ENCODE peak calls at places on chromosomes 2 and 18, in eight cellular contexts. X is left cardiac atrium, G is NCI-H1105 treated with DMSO at 0.1 percent for 48 hours, P is GM12864, S is lung microvascular endothelial cell, I is posterior vena cava, F is iPS-NIHi11, E is caudate nucleus. J is an unnamed sample.

GRCh38 chr2:162369577-162369976 is 25.6 kb downstream of the GCA start:
- DNase-seq in E (no peak), F (no peak), G (no peak), I (no peak), S (no peak), P (no peak), X (no peak), J (no peak)

GRCh38 chr2:46952171-46952570 is 36.6 kb upstream of the MCFD2 start:
- DNase-seq in E (no peak), F (no peak), I (no peak), G (no peak), X (no peak), P (no peak), S (no peak), J (no peak)

GRCh38 chr2:5695641-5696350 is 3.6 kb downstream of the SOX11 start:
- DNase-seq in X (no peak), F (peak), I (no peak), G (peak), S (no peak), P (no peak), E (no peak), J (no peak)

GRCh38 chr2:165675551-165675968 is 118.5 kb downstream of the GALNT3 start:
- DNase-seq in P (no peak), F (no peak), X (no peak), S (no peak), I (no peak), E (no peak), G (no peak), J (no peak)

GRCh38 chr18:46261799-46262198 is 157.6 kb downstream of the HAUS1 start:
- DNase-seq in S (no peak), P (no peak), G (no peak), E (no peak), I (no peak), F (peak), X (no peak), J (no peak)

GRCh38 chr18:14947482-14948162 is 199.7 kb downstream of the ANKRD30B start:
- DNase-seq in I (peak), P (no peak), F (no peak), X (no peak), G (no peak), S (no peak), E (no peak), J (no peak)

GRCh38 chr2:235021752-235022151 is 69.9 kb downstream of the SH3BP4 start:
- DNase-seq in S (peak), G (no peak), F (no peak), X (no peak), I (no peak), P (no peak), E (no peak), J (no peak)

GRCh38 chr2:26016012-26016742 is 17.7 kb upstream of the RAB10 start:
- DNase-seq in E (no peak), P (no peak), X (no peak), S (no peak), F (no peak), I (peak), G (no peak), J (no peak)

GRCh38 chr2:11175293-11175795 is 20.1 kb downstream of the SLC66A3 start:
- DNase-seq in F (no peak), I (peak), E (no peak), P (no peak), G (no peak), X (no peak), S (peak), J (no peak)

GRCh38 chr2:64711260-64711659 is 57.5 kb upstream of the SERTAD2 start:
- DNase-seq in S (peak), I (no peak), G (no peak), X (no peak), P (no peak), E (no peak), F (no peak), J (no peak)

GRCh38 chr2:219078126-219078525 is 17.4 kb upstream of the IHH start:
- DNase-seq in S (no peak), G (no peak), E (no peak), I (no peak), X (no peak), F (no peak), P (no peak), J (no peak)

GRCh38 chr18:63540131-63540530 is 2.0 kb upstream of the SERPINB12 start:
- DNase-seq in E (no peak), F (peak), I (no peak), X (no peak), P (no peak), S (no peak), G (no peak), J (no peak)

GRCh38 chr2:28986429-28986828 is 5.3 kb downstream of the TOGARAM2 start:
- DNase-seq in X (no peak), F (no peak), I (peak), G (no peak), P (no peak), S (peak), E (no peak), J (no peak)

GRCh38 chr2:120346667-120347358 is 877 bp downstream of the INHBB start:
- DNase-seq in S (no peak), G (peak), F (no peak), E (no peak), P (no peak), I (no peak), X (no peak), J (peak)

J was measured in anterior cingulate cortex.